ENCODE peak calls at places on chromosomes 13 and 19, in five cellular contexts. T, M, N, W and L are unnamed samples.

GRCh38 chr19:20558571-20558970 is 7.0 kb downstream of the ZNF737 start:
- DNase-seq in T (no peak), M (no peak), N (no peak), W (no peak), L (no peak)

GRCh38 chr19:36748431-36749275 is 24.0 kb downstream of the ZNF850 start:
- DNase-seq in T (no peak), M (no peak), N (no peak), W (no peak), L (no peak)

GRCh38 chr13:35923347-35923746 is 207.8 kb downstream of the DCLK1 start:
- DNase-seq in T (no peak), M (no peak), N (no peak), W (no peak), L (no peak)

GRCh38 chr13:63449549-63449948 is 2033.9 kb upstream of the PCDH20 start:
- DNase-seq in T (no peak), M (no peak), N (no peak), W (no peak), L (no peak)

GRCh38 chr19:16896913-16897571 is 8.2 kb downstream of the F2RL3 start:
- DNase-seq in T (peak), M (peak), N (peak), W (peak), L (no peak)

GRCh38 chr19:55647732-55648656 is at the start of gene CCDC106:
- DNase-seq in T (peak), M (peak), N (peak), W (peak), L (peak)

GRCh38 chr13:109744512-109745051 is 41.8 kb downstream of the IRS2 start:
- DNase-seq in T (no peak), M (no peak), N (peak), W (no peak), L (no peak)

GRCh38 chr13:27919934-27920676 is at the start of gene PDX1:
- DNase-seq in T (peak), M (peak), N (peak), W (no peak), L (no peak)

GRCh38 chr19:6739884-6740588 is 556 bp downstream of the TRIP10 start:
- DNase-seq in T (peak), M (no peak), N (peak), W (peak), L (no peak)

GRCh38 chr19:43464089-43464775 is 1.2 kb downstream of the LYPD3 start:
- DNase-seq in T (peak), M (peak), N (peak), W (peak), L (no peak)

GRCh38 chr13:36193151-36193855 is 21.1 kb downstream of the SOHLH2 start:
- DNase-seq in T (no peak), M (no peak), N (no peak), W (no peak), L (no peak)

GRCh38 chr13:59532405-59532804 is 631.3 kb downstream of the DIAPH3 start:
- DNase-seq in T (no peak), M (no peak), N (no peak), W (no peak), L (no peak)

GRCh38 chr19:35122687-35123551 is 7.3 kb downstream of the FXYD3 start:
- DNase-seq in T (no peak), M (no peak), N (no peak), W (no peak), L (no peak)

GRCh38 chr13:110811751-110812110 is 98.2 kb downstream of the ING1 start:
- DNase-seq in T (no peak), M (no peak), N (no peak), W (no peak), L (no peak)

GRCh38 chr19:42279902-42280760 is 11.1 kb downstream of the CIC start:
- DNase-seq in T (peak), M (peak), N (peak), W (peak), L (peak)

GRCh38 chr19:47471733-47472457 is at the start of gene SLC8A2:
- DNase-seq in T (peak), M (peak), N (peak), W (peak), L (no peak)

GRCh38 chr19:54464624-54465266 is 1.2 kb upstream of the LENG9 start:
- DNase-seq in T (peak), M (peak), N (peak), W (peak), L (peak)

GRCh38 chr19:50690439-50690838 is 29.2 kb downstream of the SHANK1 start:
- DNase-seq in T (no peak), M (no peak), N (no peak), W (no peak), L (no peak)

GRCh38 chr19:16888629-16889371 is at the start of gene F2RL3:
- DNase-seq in T (no peak), M (no peak), N (peak), W (peak), L (peak)

GRCh38 chr13:36054041-36054440 is 77.1 kb downstream of the DCLK1 start:
- DNase-seq in T (no peak), M (no peak), N (no peak), W (no peak), L (no peak)

GRCh38 chr13:30880756-30881155 is 25.3 kb upstream of the MEDAG start:
- DNase-seq in T (no peak), M (no peak), N (no peak), W (no peak), L (no peak)

GRCh38 chr13:98054301-98054700 is 88.6 kb upstream of the FARP1 start:
- DNase-seq in T (no peak), M (no peak), N (no peak), W (no peak), L (no peak)

GRCh38 chr19:4705413-4706131 is 18.1 kb downstream of the DPP9 start:
- DNase-seq in T (no peak), M (no peak), N (no peak), W (no peak), L (no peak)

GRCh38 chr13:71797487-71797886 is 69.5 kb downstream of the DACH1 start:
- DNase-seq in T (no peak), M (no peak), N (no peak), W (no peak), L (no peak)

GRCh38 chr19:41695745-41696144 is 7.7 kb upstream of the CEACAM7 start:
- DNase-seq in T (no peak), M (no peak), N (no peak), W (peak), L (no peak)

GRCh38 chr19:46972301-46972700 is 47.3 kb upstream of the NPAS1 start:
- DNase-seq in T (no peak), M (no peak), N (no peak), W (no peak), L (no peak)

DNA sequence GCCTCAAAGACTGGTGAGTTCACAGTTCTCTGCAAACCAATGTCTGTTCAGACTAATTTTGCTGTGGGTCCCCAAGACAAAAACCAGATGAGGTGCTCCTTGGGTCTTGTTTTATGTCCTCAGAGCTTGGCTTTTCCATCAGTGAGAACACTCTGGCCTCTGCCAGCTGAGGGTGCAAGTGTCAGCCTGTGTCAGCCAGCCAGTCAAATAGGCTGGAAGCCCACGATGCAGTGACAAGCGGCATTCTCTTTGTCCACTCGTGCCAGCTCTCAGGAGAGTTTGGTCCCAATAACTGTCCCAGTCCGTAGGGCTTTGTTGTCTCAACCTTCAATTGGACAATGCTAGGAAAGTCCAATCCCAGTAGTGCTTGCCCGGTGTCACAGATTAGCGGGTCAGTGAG is 9.4 kb upstream of the AKT2 start:
- DNase-seq in T (no peak), M (no peak), N (no peak), W (no peak), L (peak)
- TF ChIP-seq CTCF in T (no peak), M (no peak), N (no peak), W (no peak), L (no peak)

GRCh38 chr19:13087295-13087694 is 15.4 kb downstream of the LYL1 start:
- DNase-seq in T (no peak), M (no peak), N (no peak), W (no peak), L (peak)

GRCh38 chr19:13087795-13088537 is 14.7 kb downstream of the LYL1 start:
- DNase-seq in T (no peak), M (no peak), N (no peak), W (no peak), L (no peak)

GRCh38 chr19:13089857-13090507 is 12.7 kb downstream of the LYL1 start:
- DNase-seq in T (no peak), M (no peak), N (no peak), W (no peak), L (no peak)

GRCh38 chr19:13090511-13091231 is 12.0 kb downstream of the LYL1 start:
- DNase-seq in T (no peak), M (no peak), N (no peak), W (no peak), L (no peak)

GRCh38 chr19:13089139-13089856 is 13.4 kb downstream of the LYL1 start:
- DNase-seq in T (no peak), M (no peak), N (no peak), W (no peak), L (peak)
- TF ChIP-seq CTCF in T (peak), M (peak), N (no peak), W (no peak), L (peak)

DNA sequence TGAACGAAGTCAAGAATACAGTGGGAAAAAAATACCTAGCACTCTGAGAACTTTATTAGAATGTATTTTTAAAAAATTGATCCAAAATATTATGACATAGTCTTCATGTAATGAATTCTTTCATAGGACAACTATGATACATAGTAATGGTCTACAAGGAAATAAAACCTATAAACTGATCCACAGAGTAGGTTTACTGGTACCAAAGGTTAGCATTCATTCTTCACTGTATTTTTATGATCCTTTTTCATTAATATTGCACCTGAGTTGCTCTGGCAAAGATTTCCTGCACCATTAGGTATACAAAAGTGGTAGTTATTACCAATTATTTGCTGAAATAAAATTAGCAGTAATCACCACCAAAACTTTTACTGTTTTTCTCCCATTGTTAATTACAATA is 4.2 kb downstream of the NEK3 start:
- DNase-seq in T (no peak), M (no peak), N (no peak), W (no peak), L (no peak)
- TF ChIP-seq CTCF in T (no peak), M (no peak), N (no peak), W (no peak), L (no peak)

DNA sequence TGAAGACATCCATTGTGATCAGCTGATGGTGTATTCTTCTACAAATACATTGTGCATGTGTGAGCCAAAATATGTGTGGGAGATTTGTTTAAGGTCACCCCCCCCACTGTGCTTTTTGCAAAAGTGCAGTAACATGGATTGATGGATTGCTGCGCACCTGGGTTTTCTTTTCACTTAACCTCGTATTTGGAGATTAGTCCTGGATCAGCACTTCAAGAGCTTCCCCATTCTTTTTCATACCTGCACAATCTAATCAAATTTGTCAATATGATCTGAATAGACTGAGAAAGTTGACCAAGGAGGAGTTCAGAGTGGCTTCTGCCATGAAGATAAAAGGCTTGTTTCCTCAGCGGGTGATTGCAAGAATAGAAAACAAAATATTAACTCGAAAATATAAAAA is 23.7 kb downstream of the NAA16 start:
- DNase-seq in T (no peak), M (no peak), N (no peak), W (no peak), L (no peak)
- TF ChIP-seq CTCF in T (no peak), M (no peak), N (no peak), W (no peak), L (no peak)

GRCh38 chr13:99200433-99201167 is at the start of gene UBAC2:
- DNase-seq in T (peak), M (peak), N (peak), W (peak), L (peak)
- TF ChIP-seq CTCF in T (no peak), M (no peak), N (peak), W (no peak), L (peak)

DNA sequence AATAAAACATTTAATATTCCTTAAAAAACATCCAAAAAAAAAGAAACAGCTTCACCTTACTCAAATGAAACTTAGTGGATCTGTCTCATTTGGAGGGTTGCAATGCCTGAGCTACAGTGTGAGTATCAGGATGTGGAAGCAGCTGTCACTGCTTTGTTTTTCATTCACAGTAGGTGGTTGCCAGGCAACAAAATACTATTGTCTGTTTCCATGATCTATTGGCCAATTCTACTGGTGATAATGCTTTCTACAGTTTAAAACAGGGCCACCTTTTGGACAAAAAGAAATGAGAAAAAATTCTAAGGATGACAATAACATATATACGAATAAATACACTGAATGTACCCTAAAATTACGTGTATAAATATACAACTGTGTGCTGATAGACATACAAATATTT is 3.0 kb downstream of the ENOX1 start:
- DNase-seq in T (peak), M (no peak), N (no peak), W (no peak), L (no peak)
- TF ChIP-seq CTCF in T (no peak), M (no peak), N (no peak), W (no peak), L (peak)

GRCh38 chr19:2221918-2222317 is 14.2 kb downstream of the PLEKHJ1 start:
- DNase-seq in T (no peak), M (no peak), N (no peak), W (no peak), L (no peak)
- TF ChIP-seq CTCF in T (no peak), M (peak), N (no peak), W (peak), L (peak)

GRCh38 chr13:24270639-24271131 is 38.7 kb upstream of the C1QTNF9 start:
- DNase-seq in T (peak), M (no peak), N (peak), W (peak), L (no peak)
- TF ChIP-seq CTCF in T (no peak), M (no peak), N (peak), W (no peak), L (peak)

DNA sequence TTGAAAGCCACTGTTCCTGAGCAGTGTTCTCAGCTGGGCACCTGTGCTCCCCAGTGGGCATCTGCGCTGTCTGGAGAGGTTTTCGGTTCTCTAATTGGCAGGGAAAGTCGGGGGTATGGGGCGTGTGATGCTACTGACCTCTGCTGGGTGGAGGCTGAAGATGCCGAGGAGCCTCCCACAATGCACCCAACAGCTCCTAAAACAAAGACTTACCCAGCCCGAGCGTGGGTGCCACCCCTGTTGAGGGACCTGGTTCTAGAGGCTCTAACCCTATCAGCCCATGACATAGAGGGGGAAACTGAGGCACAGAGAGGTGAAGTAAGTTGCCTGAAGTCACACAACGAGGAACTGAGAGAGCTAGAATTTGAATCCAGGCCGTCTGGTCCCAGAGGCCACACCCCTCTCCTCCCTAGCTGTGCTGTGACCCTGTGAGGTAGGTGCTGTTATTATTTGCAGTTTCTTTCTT is 2.3 kb downstream of the SPACA4 start:
- DNase-seq in T (peak), M (no peak), N (no peak), W (no peak), L (no peak)
- TF ChIP-seq CTCF in T (peak), M (peak), N (peak), W (peak), L (peak)

DNA sequence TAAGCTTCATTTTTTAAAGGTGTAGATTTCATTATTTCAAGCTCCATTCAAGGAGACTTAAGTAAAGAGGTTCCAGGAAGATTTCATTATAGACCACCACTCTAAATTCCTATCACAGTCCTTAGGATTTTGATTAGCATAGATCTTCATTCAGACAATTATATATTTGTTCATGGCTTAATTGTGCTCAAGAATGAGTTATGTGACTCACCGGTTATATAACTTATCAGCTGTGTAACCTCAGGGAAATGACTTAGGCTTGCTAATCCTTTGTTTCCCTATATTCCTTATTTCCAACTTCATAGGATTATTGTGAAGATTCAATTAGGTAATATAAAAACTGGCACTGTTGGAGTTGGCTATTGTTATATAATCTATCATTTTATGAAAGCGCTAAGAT is 632.8 kb upstream of the SPRY2 start:
- DNase-seq in T (no peak), M (no peak), N (no peak), W (no peak), L (no peak)
- TF ChIP-seq CTCF in T (no peak), M (no peak), N (no peak), W (no peak), L (no peak)